ENCODE peak calls at places on chromosomes 5 and 9, in eight cellular contexts. One of them, this sample, is unnamed.

GRCh38 chr5:172758077-172758835 is 12.7 kb downstream of the DUSP1 start:
- DNase-seq in mesendoderm: peak; percentile 94
- DNase-seq in endodermal cell: peak; percentile 87
- DNase-seq in adipocyte: no peak
- DNase-seq in K562: peak; percentile 33
- DNase-seq in endothelial cell of umbilical vein: peak; percentile 75
- DNase-seq in mammary epithelial cell: peak; percentile 60
- DNase-seq in H1: no peak
- DNase-seq in this sample: no peak

GRCh38 chr9:4290427-4290837 is 9.4 kb downstream of the GLIS3 start:
- DNase-seq in mesendoderm: no peak
- DNase-seq in endodermal cell: no peak
- DNase-seq in adipocyte: peak; percentile 33
- DNase-seq in endothelial cell of umbilical vein: no peak
- DNase-seq in K562: no peak
- DNase-seq in mammary epithelial cell: no peak
- DNase-seq in H1: no peak
- DNase-seq in this sample: no peak

GRCh38 chr5:119269061-119269579 is 86.7 kb upstream of the TNFAIP8 start:
- DNase-seq in mesendoderm: peak; percentile 63
- DNase-seq in H1: no peak
- DNase-seq in endothelial cell of umbilical vein: peak; percentile 73
- DNase-seq in adipocyte: peak; percentile 31
- DNase-seq in endodermal cell: peak; percentile 71
- DNase-seq in mammary epithelial cell: peak; percentile 50
- DNase-seq in K562: peak; percentile 50
- DNase-seq in this sample: peak; percentile 58

GRCh38 chr9:112867275-112867991 is 23.2 kb downstream of the SLC46A2 start:
- DNase-seq in adipocyte: peak; percentile 72
- DNase-seq in H1: no peak
- DNase-seq in mesendoderm: peak; percentile 95
- DNase-seq in endodermal cell: peak; percentile 80
- DNase-seq in mammary epithelial cell: peak; percentile 90
- DNase-seq in endothelial cell of umbilical vein: no peak
- DNase-seq in K562: peak; percentile 68
- DNase-seq in this sample: peak; percentile 68

GRCh38 chr9:84439253-84439652 is 98.7 kb upstream of the SLC28A3 start:
- DNase-seq in H1: no peak
- DNase-seq in K562: no peak
- DNase-seq in mesendoderm: no peak
- DNase-seq in endodermal cell: no peak
- DNase-seq in mammary epithelial cell: no peak
- DNase-seq in adipocyte: peak; percentile 47
- DNase-seq in endothelial cell of umbilical vein: no peak
- DNase-seq in this sample: no peak

GRCh38 chr9:131361202-131361833 is 32.6 kb upstream of the PRRC2B start:
- DNase-seq in mammary epithelial cell: peak; percentile 65
- DNase-seq in H1: no peak
- DNase-seq in endodermal cell: no peak
- DNase-seq in mesendoderm: no peak
- DNase-seq in K562: peak; percentile 34
- DNase-seq in adipocyte: no peak
- DNase-seq in endothelial cell of umbilical vein: peak; percentile 45
- DNase-seq in this sample: peak; percentile 56

GRCh38 chr9:114168281-114169028 is 13.1 kb downstream of the COL27A1 start:
- DNase-seq in adipocyte: no peak
- DNase-seq in mesendoderm: no peak
- DNase-seq in endodermal cell: no peak
- DNase-seq in endothelial cell of umbilical vein: no peak
- DNase-seq in K562: no peak
- DNase-seq in mammary epithelial cell: no peak
- DNase-seq in H1: no peak
- DNase-seq in this sample: no peak

GRCh38 chr5:39362646-39363045 is 1.6 kb downstream of the C9 start:
- DNase-seq in adipocyte: no peak
- DNase-seq in endothelial cell of umbilical vein: no peak
- DNase-seq in endodermal cell: no peak
- DNase-seq in K562: no peak
- DNase-seq in H1: no peak
- DNase-seq in mesendoderm: no peak
- DNase-seq in mammary epithelial cell: no peak
- DNase-seq in this sample: no peak

GRCh38 chr5:1202026-1202797 is 817 bp downstream of the SLC6A19 start:
- DNase-seq in mesendoderm: no peak
- DNase-seq in adipocyte: no peak
- DNase-seq in endodermal cell: no peak
- DNase-seq in K562: no peak
- DNase-seq in endothelial cell of umbilical vein: no peak
- DNase-seq in H1: no peak
- DNase-seq in mammary epithelial cell: no peak
- DNase-seq in this sample: no peak

GRCh38 chr9:113515862-113516261 is 52.3 kb downstream of the RGS3 start:
- DNase-seq in mammary epithelial cell: no peak
- DNase-seq in mesendoderm: no peak
- DNase-seq in endothelial cell of umbilical vein: no peak
- DNase-seq in adipocyte: no peak
- DNase-seq in endodermal cell: no peak
- DNase-seq in K562: no peak
- DNase-seq in H1: no peak
- DNase-seq in this sample: no peak

GRCh38 chr9:128892223-128892892 is 10.4 kb downstream of the LRRC8A start:
- DNase-seq in adipocyte: peak; percentile 85
- DNase-seq in endodermal cell: peak; percentile 52
- DNase-seq in mesendoderm: no peak
- DNase-seq in mammary epithelial cell: peak; percentile 97
- DNase-seq in K562: peak; percentile 55
- DNase-seq in H1: no peak
- DNase-seq in endothelial cell of umbilical vein: peak; percentile 82
- DNase-seq in this sample: peak; percentile 89

GRCh38 chr9:136052433-136052880 is 42.6 kb downstream of the NACC2 start:
- DNase-seq in endodermal cell: peak; percentile 80
- DNase-seq in H1: no peak
- DNase-seq in endothelial cell of umbilical vein: no peak
- DNase-seq in mammary epithelial cell: peak; percentile 22
- DNase-seq in K562: no peak
- DNase-seq in mesendoderm: no peak
- DNase-seq in adipocyte: peak; percentile 50
- DNase-seq in this sample: peak; percentile 39

GRCh38 chr5:159441441-159441840 is 111.2 kb upstream of the IL12B start:
- DNase-seq in endothelial cell of umbilical vein: no peak
- DNase-seq in endodermal cell: peak; percentile 85
- DNase-seq in K562: peak; percentile 17
- DNase-seq in adipocyte: no peak
- DNase-seq in H1: peak; percentile 63
- DNase-seq in mammary epithelial cell: no peak
- DNase-seq in mesendoderm: peak; percentile 74
- DNase-seq in this sample: no peak

GRCh38 chr9:16864741-16865434 is 5.6 kb downstream of the BNC2 start:
- DNase-seq in mesendoderm: no peak
- DNase-seq in endothelial cell of umbilical vein: no peak
- DNase-seq in endodermal cell: no peak
- DNase-seq in mammary epithelial cell: no peak
- DNase-seq in K562: no peak
- DNase-seq in adipocyte: peak; percentile 57
- DNase-seq in H1: no peak
- DNase-seq in this sample: no peak

GRCh38 chr9:80090317-80090716 is 518.6 kb downstream of the TLE4 start:
- DNase-seq in endodermal cell: no peak
- DNase-seq in K562: no peak
- DNase-seq in endothelial cell of umbilical vein: no peak
- DNase-seq in mesendoderm: no peak
- DNase-seq in mammary epithelial cell: no peak
- DNase-seq in adipocyte: no peak
- DNase-seq in H1: no peak
- DNase-seq in this sample: no peak

GRCh38 chr9:80097476-80097875 is 525.7 kb downstream of the TLE4 start:
- DNase-seq in mammary epithelial cell: no peak
- DNase-seq in mesendoderm: no peak
- DNase-seq in endothelial cell of umbilical vein: no peak
- DNase-seq in K562: no peak
- DNase-seq in adipocyte: no peak
- DNase-seq in endodermal cell: no peak
- DNase-seq in H1: no peak
- DNase-seq in this sample: no peak

GRCh38 chr9:80091526-80091925 is 519.8 kb downstream of the TLE4 start:
- DNase-seq in mammary epithelial cell: no peak
- DNase-seq in K562: no peak
- DNase-seq in mesendoderm: no peak
- DNase-seq in adipocyte: no peak
- DNase-seq in H1: no peak
- DNase-seq in endodermal cell: no peak
- DNase-seq in endothelial cell of umbilical vein: no peak
- DNase-seq in this sample: no peak

GRCh38 chr9:80093695-80094094 is 521.9 kb downstream of the TLE4 start:
- DNase-seq in endodermal cell: no peak
- DNase-seq in H1: no peak
- DNase-seq in endothelial cell of umbilical vein: no peak
- DNase-seq in K562: no peak
- DNase-seq in mammary epithelial cell: no peak
- DNase-seq in adipocyte: no peak
- DNase-seq in mesendoderm: no peak
- DNase-seq in this sample: no peak

DNA sequence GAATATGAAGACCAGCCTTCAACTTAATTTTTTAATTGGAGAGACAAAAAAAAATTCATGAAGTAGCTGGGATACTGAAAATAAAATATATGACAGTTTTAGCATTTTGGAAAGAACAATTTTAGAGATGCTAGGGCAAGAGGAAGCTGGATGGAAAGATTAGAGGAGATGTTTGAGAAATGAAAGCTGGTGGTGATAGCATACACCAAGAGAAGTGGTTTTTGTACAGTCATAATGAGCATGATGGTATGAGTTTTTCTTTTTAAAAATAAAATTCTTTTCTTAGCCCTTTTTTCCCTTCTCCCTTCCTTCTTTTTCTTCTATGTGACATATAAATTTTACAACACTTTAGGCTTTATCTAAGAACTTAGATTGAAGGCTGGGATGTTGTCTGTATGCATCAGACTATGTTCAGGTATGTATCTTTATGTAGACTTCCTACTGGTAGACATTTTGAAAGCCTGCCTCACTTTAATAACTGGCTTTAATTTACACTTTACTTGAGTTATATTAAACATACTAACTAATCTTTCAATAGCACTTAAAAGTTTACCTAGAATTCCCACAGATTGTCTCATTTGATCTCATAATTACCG is 522.5 kb downstream of the TLE4 start:
- DNase-seq in endothelial cell of umbilical vein: no peak
- DNase-seq in mesendoderm: no peak
- DNase-seq in H1: no peak
- DNase-seq in K562: no peak
- DNase-seq in endodermal cell: no peak
- DNase-seq in adipocyte: no peak
- DNase-seq in mammary epithelial cell: no peak
- DNase-seq in this sample: no peak
- H3K9ac ChIP-seq in endothelial cell of umbilical vein: no peak overlapping the region
- H3K9ac ChIP-seq in mesendoderm: no peak overlapping the region
- H3K9ac ChIP-seq in H1: no peak overlapping the region
- H3K9ac ChIP-seq in K562: no peak overlapping the region
- H3K9ac ChIP-seq in endodermal cell: no peak overlapping the region
- H3K9ac ChIP-seq in adipocyte: no peak overlapping the region
- H3K9ac ChIP-seq in mammary epithelial cell: no peak overlapping the region
- H3K9ac ChIP-seq in this sample: no peak overlapping the region

GRCh38 chr5:63050916-63051315 is 472.3 kb downstream of the LRRC70 start:
- DNase-seq in endodermal cell: no peak
- DNase-seq in endothelial cell of umbilical vein: no peak
- DNase-seq in K562: no peak
- DNase-seq in mesendoderm: no peak
- DNase-seq in mammary epithelial cell: no peak
- DNase-seq in adipocyte: no peak
- DNase-seq in H1: no peak
- DNase-seq in this sample: no peak
- H3K9ac ChIP-seq in endodermal cell: no peak overlapping the region
- H3K9ac ChIP-seq in endothelial cell of umbilical vein: no peak overlapping the region
- H3K9ac ChIP-seq in K562: no peak overlapping the region
- H3K9ac ChIP-seq in mesendoderm: no peak overlapping the region
- H3K9ac ChIP-seq in mammary epithelial cell: no peak overlapping the region
- H3K9ac ChIP-seq in adipocyte: no peak overlapping the region
- H3K9ac ChIP-seq in H1: no peak overlapping the region
- H3K9ac ChIP-seq in this sample: no peak overlapping the region

GRCh38 chr5:178564386-178564785 is 25.8 kb downstream of the COL23A1 start:
- DNase-seq in mesendoderm: peak; percentile 90
- DNase-seq in adipocyte: no peak
- DNase-seq in endodermal cell: peak; percentile 56
- DNase-seq in endothelial cell of umbilical vein: no peak
- DNase-seq in mammary epithelial cell: no peak
- DNase-seq in K562: no peak
- DNase-seq in H1: no peak
- DNase-seq in this sample: no peak

GRCh38 chr5:178560911-178561310 is 29.3 kb downstream of the COL23A1 start:
- DNase-seq in endothelial cell of umbilical vein: no peak
- DNase-seq in mesendoderm: no peak
- DNase-seq in H1: no peak
- DNase-seq in adipocyte: no peak
- DNase-seq in mammary epithelial cell: no peak
- DNase-seq in endodermal cell: peak; percentile 55
- DNase-seq in K562: no peak
- DNase-seq in this sample: no peak

GRCh38 chr5:178564842-178565550 is 25.2 kb downstream of the COL23A1 start:
- DNase-seq in H1: no peak
- DNase-seq in K562: no peak
- DNase-seq in adipocyte: no peak
- DNase-seq in endothelial cell of umbilical vein: no peak
- DNase-seq in endodermal cell: peak; percentile 73
- DNase-seq in mammary epithelial cell: no peak
- DNase-seq in mesendoderm: peak; percentile 77
- DNase-seq in this sample: no peak

GRCh38 chr5:178563621-178564020 is 26.6 kb downstream of the COL23A1 start:
- DNase-seq in K562: no peak
- DNase-seq in H1: no peak
- DNase-seq in adipocyte: no peak
- DNase-seq in mesendoderm: peak; percentile 81
- DNase-seq in mammary epithelial cell: no peak
- DNase-seq in endodermal cell: peak; percentile 55
- DNase-seq in endothelial cell of umbilical vein: no peak
- DNase-seq in this sample: no peak

DNA sequence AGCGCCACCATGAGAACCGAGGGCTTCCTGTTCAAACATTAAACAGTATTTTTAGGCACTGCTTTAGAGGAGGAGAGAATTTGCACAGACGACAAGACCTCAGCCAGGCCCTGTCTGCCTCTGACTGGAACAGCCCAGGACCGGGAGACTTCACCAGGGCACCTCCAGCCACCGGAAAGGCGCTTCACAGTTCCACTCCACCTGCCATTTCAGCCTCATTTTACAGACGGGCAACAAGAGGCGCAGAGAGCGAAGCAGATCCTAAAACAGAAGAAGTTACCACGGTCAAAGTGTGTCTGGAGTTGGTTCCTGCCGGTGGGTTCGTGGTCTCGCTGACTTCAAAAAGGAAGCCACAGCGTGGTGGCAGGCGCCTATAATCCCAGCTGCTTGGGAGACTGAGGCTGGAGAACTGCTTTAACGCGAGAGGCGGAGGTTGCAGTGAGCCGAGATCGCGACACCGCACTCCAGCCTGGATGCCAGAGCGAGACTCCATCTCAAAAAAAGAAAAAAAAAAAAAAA is 28.4 kb downstream of the COL23A1 start:
- DNase-seq in H1: no peak
- DNase-seq in endodermal cell: peak; percentile 44
- DNase-seq in mesendoderm: no peak
- DNase-seq in K562: no peak
- DNase-seq in adipocyte: no peak
- DNase-seq in mammary epithelial cell: no peak
- DNase-seq in endothelial cell of umbilical vein: no peak
- DNase-seq in this sample: no peak
- H3K9ac ChIP-seq in H1: no peak overlapping the region
- H3K9ac ChIP-seq in endodermal cell: no peak overlapping the region
- H3K9ac ChIP-seq in mesendoderm: peak overlapping the region; percentile 13
- H3K9ac ChIP-seq in K562: no peak overlapping the region
- H3K9ac ChIP-seq in adipocyte: no peak overlapping the region
- H3K9ac ChIP-seq in mammary epithelial cell: no peak overlapping the region
- H3K9ac ChIP-seq in endothelial cell of umbilical vein: no peak overlapping the region
- H3K9ac ChIP-seq in this sample: no peak overlapping the region

GRCh38 chr9:137590123-137590468 is 216 bp downstream of the ZMYND19 start:
- DNase-seq in H1: no peak
- DNase-seq in mammary epithelial cell: no peak
- DNase-seq in mesendoderm: no peak
- DNase-seq in adipocyte: no peak
- DNase-seq in K562: no peak
- DNase-seq in endodermal cell: no peak
- DNase-seq in endothelial cell of umbilical vein: no peak
- DNase-seq in this sample: no peak
- H3K9ac ChIP-seq in H1: peak overlapping the region; percentile 70
- H3K9ac ChIP-seq in mammary epithelial cell: no peak overlapping the region
- H3K9ac ChIP-seq in mesendoderm: peak overlapping the region; percentile 92
- H3K9ac ChIP-seq in adipocyte: peak overlapping the region; percentile 90
- H3K9ac ChIP-seq in K562: peak overlapping the region; percentile 99
- H3K9ac ChIP-seq in endodermal cell: no peak overlapping the region
- H3K9ac ChIP-seq in endothelial cell of umbilical vein: no peak overlapping the region
- H3K9ac ChIP-seq in this sample: peak overlapping the region; percentile 81

This sample was measured in colonic mucosa.